ENCODE peak calls at places on chromosomes 3 and 15, in ten cellular contexts. One of them, this sample, is unnamed.
A peak's percentile ranks its signal among the peaks of the same experiment; 100 is the strongest.

GRCh38 chr15:88681610-88682221 is 42.9 kb downstream of the ISG20 start:
- DNase-seq in IMR-90: no peak
- DNase-seq in heart left ventricle: no peak
- DNase-seq in body of pancreas: peak; percentile 67
- DNase-seq in Peyer's patch: no peak
- DNase-seq in suprapubic skin: no peak
- DNase-seq in ovary: no peak
- DNase-seq in esophagus squamous epithelium: no peak
- DNase-seq in tibial nerve: no peak
- DNase-seq in uterus: no peak
- DNase-seq in this sample: no peak

GRCh38 chr3:41933154-41933676 is 28.7 kb downstream of the ULK4 start:
- DNase-seq in IMR-90: peak; percentile 78
- DNase-seq in heart left ventricle: no peak
- DNase-seq in body of pancreas: no peak
- DNase-seq in Peyer's patch: no peak
- DNase-seq in suprapubic skin: no peak
- DNase-seq in ovary: no peak
- DNase-seq in esophagus squamous epithelium: no peak
- DNase-seq in tibial nerve: no peak
- DNase-seq in uterus: no peak
- DNase-seq in this sample: peak; percentile 60

GRCh38 chr15:89112341-89112971 is 24.2 kb downstream of the ABHD2 start:
- DNase-seq in IMR-90: peak; percentile 49
- DNase-seq in heart left ventricle: peak; percentile 70
- DNase-seq in body of pancreas: peak; percentile 90
- DNase-seq in Peyer's patch: no peak
- DNase-seq in suprapubic skin: no peak
- DNase-seq in ovary: no peak
- DNase-seq in esophagus squamous epithelium: no peak
- DNase-seq in tibial nerve: no peak
- DNase-seq in uterus: no peak
- DNase-seq in this sample: no peak

GRCh38 chr3:184259396-184259877 is 1.9 kb downstream of the CAMK2N2 start:
- DNase-seq in IMR-90: no peak
- DNase-seq in heart left ventricle: no peak
- DNase-seq in body of pancreas: no peak
- DNase-seq in Peyer's patch: no peak
- DNase-seq in suprapubic skin: no peak
- DNase-seq in ovary: no peak
- DNase-seq in esophagus squamous epithelium: no peak
- DNase-seq in tibial nerve: no peak
- DNase-seq in uterus: no peak
- DNase-seq in this sample: no peak

GRCh38 chr3:36700537-36701248 is 63.7 kb downstream of the DCLK3 start:
- DNase-seq in IMR-90: peak; percentile 85
- DNase-seq in heart left ventricle: peak; percentile 48
- DNase-seq in body of pancreas: peak; percentile 41
- DNase-seq in Peyer's patch: peak; percentile 17
- DNase-seq in suprapubic skin: no peak
- DNase-seq in ovary: peak; percentile 33
- DNase-seq in esophagus squamous epithelium: no peak
- DNase-seq in tibial nerve: peak; percentile 57
- DNase-seq in uterus: peak; percentile 53
- DNase-seq in this sample: peak; percentile 27

GRCh38 chr3:99475229-99475628 is 163.2 kb upstream of the COL8A1 start:
- DNase-seq in IMR-90: peak; percentile 59
- DNase-seq in heart left ventricle: no peak
- DNase-seq in body of pancreas: no peak
- DNase-seq in Peyer's patch: no peak
- DNase-seq in suprapubic skin: no peak
- DNase-seq in ovary: no peak
- DNase-seq in esophagus squamous epithelium: no peak
- DNase-seq in tibial nerve: no peak
- DNase-seq in uterus: no peak
- DNase-seq in this sample: no peak

GRCh38 chr3:58237238-58237939 is at the start of gene ABHD6:
- DNase-seq in IMR-90: peak; percentile 58
- DNase-seq in heart left ventricle: peak; percentile 77
- DNase-seq in body of pancreas: peak; percentile 78
- DNase-seq in Peyer's patch: peak; percentile 78
- DNase-seq in suprapubic skin: peak; percentile 88
- DNase-seq in ovary: peak; percentile 78
- DNase-seq in esophagus squamous epithelium: peak; percentile 12
- DNase-seq in tibial nerve: peak; percentile 65
- DNase-seq in uterus: peak; percentile 80
- DNase-seq in this sample: peak; percentile 58

GRCh38 chr15:96261575-96262034 is 68.9 kb upstream of the NR2F2 start:
- DNase-seq in IMR-90: no peak
- DNase-seq in heart left ventricle: no peak
- DNase-seq in body of pancreas: no peak
- DNase-seq in Peyer's patch: no peak
- DNase-seq in suprapubic skin: no peak
- DNase-seq in ovary: no peak
- DNase-seq in esophagus squamous epithelium: no peak
- DNase-seq in tibial nerve: no peak
- DNase-seq in uterus: no peak
- DNase-seq in this sample: no peak

GRCh38 chr15:75695206-75695605 is 17.4 kb downstream of the CSPG4 start:
- DNase-seq in IMR-90: no peak
- DNase-seq in heart left ventricle: no peak
- DNase-seq in body of pancreas: no peak
- DNase-seq in Peyer's patch: no peak
- DNase-seq in suprapubic skin: no peak
- DNase-seq in ovary: no peak
- DNase-seq in esophagus squamous epithelium: no peak
- DNase-seq in tibial nerve: no peak
- DNase-seq in uterus: no peak
- DNase-seq in this sample: no peak

GRCh38 chr15:61880079-61880478 is 180.2 kb downstream of the VPS13C start:
- DNase-seq in IMR-90: no peak
- DNase-seq in heart left ventricle: no peak
- DNase-seq in body of pancreas: no peak
- DNase-seq in Peyer's patch: no peak
- DNase-seq in suprapubic skin: no peak
- DNase-seq in ovary: no peak
- DNase-seq in esophagus squamous epithelium: no peak
- DNase-seq in tibial nerve: no peak
- DNase-seq in uterus: no peak
- DNase-seq in this sample: no peak

GRCh38 chr15:31160740-31161495 is 59.4 kb upstream of the TRPM1 start:
- DNase-seq in IMR-90: no peak
- DNase-seq in heart left ventricle: no peak
- DNase-seq in body of pancreas: no peak
- DNase-seq in Peyer's patch: no peak
- DNase-seq in suprapubic skin: no peak
- DNase-seq in ovary: no peak
- DNase-seq in esophagus squamous epithelium: no peak
- DNase-seq in tibial nerve: no peak
- DNase-seq in uterus: no peak
- DNase-seq in this sample: no peak

GRCh38 chr3:194373028-194373427 is 3.5 kb upstream of the LRRC15 start:
- DNase-seq in IMR-90: no peak
- DNase-seq in heart left ventricle: no peak
- DNase-seq in body of pancreas: no peak
- DNase-seq in Peyer's patch: no peak
- DNase-seq in suprapubic skin: no peak
- DNase-seq in ovary: no peak
- DNase-seq in esophagus squamous epithelium: no peak
- DNase-seq in tibial nerve: no peak
- DNase-seq in uterus: no peak
- DNase-seq in this sample: no peak

GRCh38 chr3:48990636-48991421 is 788 bp downstream of the P4HTM start:
- DNase-seq in IMR-90: no peak
- DNase-seq in heart left ventricle: no peak
- DNase-seq in body of pancreas: no peak
- DNase-seq in Peyer's patch: peak; percentile 45
- DNase-seq in suprapubic skin: no peak
- DNase-seq in ovary: no peak
- DNase-seq in esophagus squamous epithelium: no peak
- DNase-seq in tibial nerve: no peak
- DNase-seq in uterus: no peak
- DNase-seq in this sample: no peak

GRCh38 chr15:77014137-77015081 is 19.5 kb downstream of the PSTPIP1 start:
- DNase-seq in IMR-90: no peak
- DNase-seq in heart left ventricle: peak; percentile 47
- DNase-seq in body of pancreas: no peak
- DNase-seq in Peyer's patch: peak; percentile 59
- DNase-seq in suprapubic skin: no peak
- DNase-seq in ovary: no peak
- DNase-seq in esophagus squamous epithelium: no peak
- DNase-seq in tibial nerve: no peak
- DNase-seq in uterus: no peak
- DNase-seq in this sample: no peak

GRCh38 chr15:101045835-101046691 is 126.9 kb downstream of the LRRK1 start:
- DNase-seq in IMR-90: no peak
- DNase-seq in heart left ventricle: no peak
- DNase-seq in body of pancreas: no peak
- DNase-seq in Peyer's patch: peak; percentile 6
- DNase-seq in suprapubic skin: peak; percentile 62
- DNase-seq in ovary: peak; percentile 23
- DNase-seq in esophagus squamous epithelium: no peak
- DNase-seq in tibial nerve: no peak
- DNase-seq in uterus: no peak
- DNase-seq in this sample: no peak

GRCh38 chr15:101047301-101047781 is 128.2 kb downstream of the LRRK1 start:
- DNase-seq in IMR-90: no peak
- DNase-seq in heart left ventricle: no peak
- DNase-seq in body of pancreas: no peak
- DNase-seq in Peyer's patch: peak; percentile 12
- DNase-seq in suprapubic skin: peak; percentile 40
- DNase-seq in ovary: peak; percentile 17
- DNase-seq in esophagus squamous epithelium: no peak
- DNase-seq in tibial nerve: no peak
- DNase-seq in uterus: no peak
- DNase-seq in this sample: no peak

GRCh38 chr15:101048191-101049011 is 129.2 kb downstream of the LRRK1 start:
- DNase-seq in IMR-90: no peak
- DNase-seq in heart left ventricle: no peak
- DNase-seq in body of pancreas: no peak
- DNase-seq in Peyer's patch: peak; percentile 9
- DNase-seq in suprapubic skin: peak; percentile 75
- DNase-seq in ovary: peak; percentile 13
- DNase-seq in esophagus squamous epithelium: no peak
- DNase-seq in tibial nerve: no peak
- DNase-seq in uterus: no peak
- DNase-seq in this sample: no peak

GRCh38 chr15:101045236-101045646 is 126.1 kb downstream of the LRRK1 start:
- DNase-seq in IMR-90: peak; percentile 47
- DNase-seq in heart left ventricle: no peak
- DNase-seq in body of pancreas: no peak
- DNase-seq in Peyer's patch: peak; percentile 14
- DNase-seq in suprapubic skin: peak; percentile 41
- DNase-seq in ovary: peak; percentile 40
- DNase-seq in esophagus squamous epithelium: no peak
- DNase-seq in tibial nerve: no peak
- DNase-seq in uterus: peak; percentile 36
- DNase-seq in this sample: no peak

DNA sequence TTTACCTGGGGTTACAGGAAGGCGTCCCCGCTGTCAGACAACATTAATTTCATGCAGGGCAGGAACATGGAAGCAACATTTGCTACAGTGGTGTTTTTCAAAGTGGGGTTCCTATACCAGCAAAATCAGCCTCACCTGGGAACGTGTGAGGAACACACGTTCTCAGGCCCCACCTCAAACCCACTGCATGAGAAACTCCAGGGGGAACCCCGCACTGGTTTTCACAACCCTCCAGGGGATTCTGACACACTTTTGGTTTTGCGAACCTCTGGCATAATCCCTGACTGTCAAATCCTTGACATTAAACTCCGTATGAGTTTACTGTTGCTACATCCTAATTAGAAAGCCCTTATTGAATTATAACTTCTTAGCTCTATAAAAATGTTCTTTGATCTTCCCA is 127.7 kb downstream of the LRRK1 start:
- DNase-seq in IMR-90: no peak
- DNase-seq in heart left ventricle: no peak
- DNase-seq in body of pancreas: no peak
- DNase-seq in Peyer's patch: peak; percentile 2
- DNase-seq in suprapubic skin: peak; percentile 32
- DNase-seq in ovary: peak; percentile 9
- DNase-seq in esophagus squamous epithelium: no peak
- DNase-seq in tibial nerve: no peak
- DNase-seq in uterus: no peak
- DNase-seq in this sample: no peak
- H3K27ac ChIP-seq in IMR-90: no peak overlapping the region
- H3K27ac ChIP-seq in heart left ventricle: no peak overlapping the region
- H3K27ac ChIP-seq in body of pancreas: no peak overlapping the region
- H3K27ac ChIP-seq in Peyer's patch: no peak overlapping the region
- H3K27ac ChIP-seq in suprapubic skin: no peak overlapping the region
- H3K27ac ChIP-seq in ovary: no peak overlapping the region
- H3K27ac ChIP-seq in esophagus squamous epithelium: no peak overlapping the region
- H3K27ac ChIP-seq in tibial nerve: peak overlapping the region; percentile 36
- H3K27ac ChIP-seq in uterus: peak overlapping the region; percentile 77
- H3K27ac ChIP-seq in this sample: no peak overlapping the region

GRCh38 chr3:113783980-113784379 is 37.1 kb downstream of the ATP6V1A start:
- DNase-seq in IMR-90: no peak
- DNase-seq in heart left ventricle: no peak
- DNase-seq in body of pancreas: no peak
- DNase-seq in Peyer's patch: no peak
- DNase-seq in suprapubic skin: no peak
- DNase-seq in ovary: no peak
- DNase-seq in esophagus squamous epithelium: no peak
- DNase-seq in tibial nerve: no peak
- DNase-seq in uterus: no peak
- DNase-seq in this sample: no peak
- TF ChIP-seq POLR2A in IMR-90: no peak
- TF ChIP-seq POLR2A in heart left ventricle: no peak
- TF ChIP-seq POLR2A in body of pancreas: no peak
- TF ChIP-seq POLR2A in Peyer's patch: no peak
- TF ChIP-seq POLR2A in suprapubic skin: no peak
- TF ChIP-seq POLR2A in ovary: no peak
- TF ChIP-seq POLR2A in esophagus squamous epithelium: no peak
- TF ChIP-seq POLR2A in tibial nerve: no peak
- TF ChIP-seq POLR2A in uterus: no peak
- TF ChIP-seq POLR2A in this sample: no peak

DNA sequence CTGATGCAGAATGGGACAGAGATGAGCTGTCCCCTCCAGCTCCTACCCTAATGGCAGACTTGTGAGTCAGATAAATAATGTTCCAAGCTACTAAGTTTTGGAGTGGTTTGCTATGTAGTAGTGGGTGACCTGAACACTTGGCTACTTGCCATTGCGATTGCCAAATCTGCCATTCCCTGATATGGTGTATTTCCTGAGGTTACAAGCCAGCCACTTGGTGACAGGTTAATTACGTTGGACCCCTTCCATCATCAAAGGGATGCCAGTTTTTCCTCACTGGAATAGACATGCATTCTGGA is 33.6 kb downstream of the MORF4L1 start:
- DNase-seq in IMR-90: peak; percentile 90
- DNase-seq in heart left ventricle: peak; percentile 66
- DNase-seq in body of pancreas: peak; percentile 77
- DNase-seq in Peyer's patch: no peak
- DNase-seq in suprapubic skin: no peak
- DNase-seq in ovary: no peak
- DNase-seq in esophagus squamous epithelium: no peak
- DNase-seq in tibial nerve: no peak
- DNase-seq in uterus: peak; percentile 55
- DNase-seq in this sample: no peak
- H3K27ac ChIP-seq in IMR-90: peak overlapping the region; percentile 49
- H3K27ac ChIP-seq in heart left ventricle: no peak overlapping the region
- H3K27ac ChIP-seq in body of pancreas: no peak overlapping the region
- H3K27ac ChIP-seq in Peyer's patch: no peak overlapping the region
- H3K27ac ChIP-seq in suprapubic skin: no peak overlapping the region
- H3K27ac ChIP-seq in ovary: no peak overlapping the region
- H3K27ac ChIP-seq in esophagus squamous epithelium: peak overlapping the region; percentile 1
- H3K27ac ChIP-seq in tibial nerve: no peak overlapping the region
- H3K27ac ChIP-seq in uterus: no peak overlapping the region
- H3K27ac ChIP-seq in this sample: no peak overlapping the region

GRCh38 chr15:50765202-50765967 is at the start of gene SPPL2A:
- DNase-seq in IMR-90: peak; percentile 84
- DNase-seq in heart left ventricle: peak; percentile 94
- DNase-seq in body of pancreas: peak; percentile 78
- DNase-seq in Peyer's patch: peak; percentile 79
- DNase-seq in suprapubic skin: peak; percentile 92
- DNase-seq in ovary: peak; percentile 83
- DNase-seq in esophagus squamous epithelium: peak; percentile 26
- DNase-seq in tibial nerve: peak; percentile 63
- DNase-seq in uterus: peak; percentile 81
- DNase-seq in this sample: peak; percentile 76
- TF ChIP-seq POLR2A in IMR-90: peak; percentile 79
- TF ChIP-seq POLR2A in heart left ventricle: peak; percentile 90
- TF ChIP-seq POLR2A in body of pancreas: peak; percentile 88
- TF ChIP-seq POLR2A in Peyer's patch: peak; percentile 93
- TF ChIP-seq POLR2A in suprapubic skin: peak; percentile 91
- TF ChIP-seq POLR2A in ovary: peak; percentile 71
- TF ChIP-seq POLR2A in esophagus squamous epithelium: peak; percentile 6
- TF ChIP-seq POLR2A in tibial nerve: peak; percentile 80
- TF ChIP-seq POLR2A in uterus: peak; percentile 63
- TF ChIP-seq POLR2A in this sample: peak; percentile 75